ENCODE peak calls at places on chromosomes 4 and X, in ten cellular contexts. One of them, this sample, is unnamed.

GRCh38 chrX:68693481-68694410 is 46.3 kb downstream of the STARD8 start:
- DNase-seq in GM13976: peak
- DNase-seq in GM13977: peak
- DNase-seq in right lobe of liver: peak
- DNase-seq in mesothelial cell of epicardium: peak
- DNase-seq in CD8-positive, alpha-beta T cell: no peak
- DNase-seq in endothelial cell: peak
- DNase-seq in body of pancreas: peak
- DNase-seq in progenitor cell of endocrine pancreas: peak
- DNase-seq in fibroblast of villous mesenchyme: peak
- DNase-seq in this sample: no peak

GRCh38 chrX:117095393-117095792 is 632.6 kb upstream of the CT83 start:
- DNase-seq in GM13976: no peak
- DNase-seq in GM13977: no peak
- DNase-seq in right lobe of liver: no peak
- DNase-seq in mesothelial cell of epicardium: no peak
- DNase-seq in CD8-positive, alpha-beta T cell: no peak
- DNase-seq in endothelial cell: no peak
- DNase-seq in body of pancreas: no peak
- DNase-seq in progenitor cell of endocrine pancreas: no peak
- DNase-seq in fibroblast of villous mesenchyme: no peak
- DNase-seq in this sample: no peak

GRCh38 chrX:77426811-77427210 is 20.4 kb upstream of the FGF16 start:
- DNase-seq in GM13976: no peak
- DNase-seq in GM13977: no peak
- DNase-seq in right lobe of liver: no peak
- DNase-seq in mesothelial cell of epicardium: no peak
- DNase-seq in CD8-positive, alpha-beta T cell: no peak
- DNase-seq in endothelial cell: no peak
- DNase-seq in body of pancreas: no peak
- DNase-seq in progenitor cell of endocrine pancreas: no peak
- DNase-seq in fibroblast of villous mesenchyme: peak
- DNase-seq in this sample: no peak

GRCh38 chrX:30653415-30654131 is at the start of gene GK:
- DNase-seq in GM13976: peak
- DNase-seq in GM13977: no peak
- DNase-seq in right lobe of liver: peak
- DNase-seq in mesothelial cell of epicardium: no peak
- DNase-seq in CD8-positive, alpha-beta T cell: no peak
- DNase-seq in endothelial cell: peak
- DNase-seq in body of pancreas: peak
- DNase-seq in progenitor cell of endocrine pancreas: no peak
- DNase-seq in fibroblast of villous mesenchyme: peak
- DNase-seq in this sample: no peak

GRCh38 chr4:82247629-82248028 is 126.2 kb downstream of the HNRNPD start:
- DNase-seq in GM13976: no peak
- DNase-seq in GM13977: no peak
- DNase-seq in right lobe of liver: no peak
- DNase-seq in mesothelial cell of epicardium: no peak
- DNase-seq in CD8-positive, alpha-beta T cell: no peak
- DNase-seq in endothelial cell: no peak
- DNase-seq in body of pancreas: no peak
- DNase-seq in progenitor cell of endocrine pancreas: no peak
- DNase-seq in fibroblast of villous mesenchyme: no peak
- DNase-seq in this sample: no peak

GRCh38 chrX:106286053-106286650 is 118.0 kb downstream of the PWWP3B start:
- DNase-seq in GM13976: no peak
- DNase-seq in GM13977: no peak
- DNase-seq in right lobe of liver: no peak
- DNase-seq in mesothelial cell of epicardium: no peak
- DNase-seq in CD8-positive, alpha-beta T cell: no peak
- DNase-seq in endothelial cell: no peak
- DNase-seq in body of pancreas: no peak
- DNase-seq in progenitor cell of endocrine pancreas: no peak
- DNase-seq in fibroblast of villous mesenchyme: peak
- DNase-seq in this sample: no peak

GRCh38 chr4:27787195-27787594 is 926.6 kb downstream of the STIM2 start:
- DNase-seq in GM13976: no peak
- DNase-seq in GM13977: no peak
- DNase-seq in right lobe of liver: no peak
- DNase-seq in mesothelial cell of epicardium: no peak
- DNase-seq in CD8-positive, alpha-beta T cell: no peak
- DNase-seq in endothelial cell: no peak
- DNase-seq in body of pancreas: no peak
- DNase-seq in progenitor cell of endocrine pancreas: no peak
- DNase-seq in fibroblast of villous mesenchyme: no peak
- DNase-seq in this sample: no peak

GRCh38 chr4:32268949-32269348 is 1548.8 kb downstream of the PCDH7 start:
- DNase-seq in GM13976: no peak
- DNase-seq in GM13977: no peak
- DNase-seq in right lobe of liver: no peak
- DNase-seq in mesothelial cell of epicardium: no peak
- DNase-seq in CD8-positive, alpha-beta T cell: no peak
- DNase-seq in endothelial cell: no peak
- DNase-seq in body of pancreas: no peak
- DNase-seq in progenitor cell of endocrine pancreas: no peak
- DNase-seq in fibroblast of villous mesenchyme: no peak
- DNase-seq in this sample: no peak

GRCh38 chr4:3508542-3508941 is 23.7 kb downstream of the LRPAP1 start:
- DNase-seq in GM13976: no peak
- DNase-seq in GM13977: no peak
- DNase-seq in right lobe of liver: no peak
- DNase-seq in mesothelial cell of epicardium: no peak
- DNase-seq in CD8-positive, alpha-beta T cell: no peak
- DNase-seq in endothelial cell: no peak
- DNase-seq in body of pancreas: no peak
- DNase-seq in progenitor cell of endocrine pancreas: no peak
- DNase-seq in fibroblast of villous mesenchyme: no peak
- DNase-seq in this sample: no peak

GRCh38 chrX:74613350-74614192 is 853 bp downstream of the RLIM start:
- DNase-seq in GM13976: no peak
- DNase-seq in GM13977: peak
- DNase-seq in right lobe of liver: no peak
- DNase-seq in mesothelial cell of epicardium: no peak
- DNase-seq in CD8-positive, alpha-beta T cell: no peak
- DNase-seq in endothelial cell: no peak
- DNase-seq in body of pancreas: peak
- DNase-seq in progenitor cell of endocrine pancreas: no peak
- DNase-seq in fibroblast of villous mesenchyme: peak
- DNase-seq in this sample: no peak

GRCh38 chr4:89158884-89159503 is 47.7 kb downstream of the TIGD2 start:
- DNase-seq in GM13976: peak
- DNase-seq in GM13977: peak
- DNase-seq in right lobe of liver: no peak
- DNase-seq in mesothelial cell of epicardium: no peak
- DNase-seq in CD8-positive, alpha-beta T cell: no peak
- DNase-seq in endothelial cell: peak
- DNase-seq in body of pancreas: peak
- DNase-seq in progenitor cell of endocrine pancreas: no peak
- DNase-seq in fibroblast of villous mesenchyme: peak
- DNase-seq in this sample: no peak

GRCh38 chr4:139934786-139935330 is 219.1 kb downstream of the MAML3 start:
- DNase-seq in GM13976: no peak
- DNase-seq in GM13977: no peak
- DNase-seq in right lobe of liver: no peak
- DNase-seq in mesothelial cell of epicardium: no peak
- DNase-seq in CD8-positive, alpha-beta T cell: no peak
- DNase-seq in endothelial cell: no peak
- DNase-seq in body of pancreas: no peak
- DNase-seq in progenitor cell of endocrine pancreas: no peak
- DNase-seq in fibroblast of villous mesenchyme: no peak
- DNase-seq in this sample: no peak

GRCh38 chr4:89410687-89411086 is 103.1 kb upstream of the GPRIN3 start:
- DNase-seq in GM13976: no peak
- DNase-seq in GM13977: no peak
- DNase-seq in right lobe of liver: no peak
- DNase-seq in mesothelial cell of epicardium: no peak
- DNase-seq in CD8-positive, alpha-beta T cell: no peak
- DNase-seq in endothelial cell: no peak
- DNase-seq in body of pancreas: no peak
- DNase-seq in progenitor cell of endocrine pancreas: no peak
- DNase-seq in fibroblast of villous mesenchyme: peak
- DNase-seq in this sample: peak

GRCh38 chr4:143616771-143617170 is 83.7 kb downstream of the FREM3 start:
- DNase-seq in GM13976: peak
- DNase-seq in GM13977: peak
- DNase-seq in right lobe of liver: no peak
- DNase-seq in mesothelial cell of epicardium: no peak
- DNase-seq in CD8-positive, alpha-beta T cell: no peak
- DNase-seq in endothelial cell: no peak
- DNase-seq in body of pancreas: no peak
- DNase-seq in progenitor cell of endocrine pancreas: no peak
- DNase-seq in fibroblast of villous mesenchyme: peak
- DNase-seq in this sample: no peak

GRCh38 chr4:16496501-16496900 is 270.2 kb upstream of the TAPT1 start:
- DNase-seq in GM13976: no peak
- DNase-seq in GM13977: no peak
- DNase-seq in right lobe of liver: no peak
- DNase-seq in mesothelial cell of epicardium: no peak
- DNase-seq in CD8-positive, alpha-beta T cell: no peak
- DNase-seq in endothelial cell: no peak
- DNase-seq in body of pancreas: no peak
- DNase-seq in progenitor cell of endocrine pancreas: no peak
- DNase-seq in fibroblast of villous mesenchyme: peak
- DNase-seq in this sample: no peak

GRCh38 chr4:82489076-82489475 is 58.7 kb downstream of the ENOPH1 start:
- DNase-seq in GM13976: no peak
- DNase-seq in GM13977: no peak
- DNase-seq in right lobe of liver: no peak
- DNase-seq in mesothelial cell of epicardium: no peak
- DNase-seq in CD8-positive, alpha-beta T cell: no peak
- DNase-seq in endothelial cell: no peak
- DNase-seq in body of pancreas: no peak
- DNase-seq in progenitor cell of endocrine pancreas: no peak
- DNase-seq in fibroblast of villous mesenchyme: no peak
- DNase-seq in this sample: no peak

GRCh38 chrX:47885501-47885900 is 48.8 kb downstream of the ZNF81 start:
- DNase-seq in GM13976: no peak
- DNase-seq in GM13977: no peak
- DNase-seq in right lobe of liver: no peak
- DNase-seq in mesothelial cell of epicardium: no peak
- DNase-seq in CD8-positive, alpha-beta T cell: no peak
- DNase-seq in endothelial cell: no peak
- DNase-seq in body of pancreas: no peak
- DNase-seq in progenitor cell of endocrine pancreas: no peak
- DNase-seq in fibroblast of villous mesenchyme: no peak
- DNase-seq in this sample: no peak
- TF ChIP-seq CTCF in GM13976: no peak
- TF ChIP-seq CTCF in GM13977: no peak
- TF ChIP-seq CTCF in right lobe of liver: no peak
- TF ChIP-seq CTCF in mesothelial cell of epicardium: no peak
- TF ChIP-seq CTCF in CD8-positive, alpha-beta T cell: no peak
- TF ChIP-seq CTCF in endothelial cell: no peak
- TF ChIP-seq CTCF in body of pancreas: no peak
- TF ChIP-seq CTCF in progenitor cell of endocrine pancreas: no peak
- TF ChIP-seq CTCF in fibroblast of villous mesenchyme: no peak
- TF ChIP-seq CTCF in this sample: no peak

GRCh38 chrX:13598877-13599276 is 29.5 kb downstream of the EGFL6 start:
- DNase-seq in GM13976: no peak
- DNase-seq in GM13977: no peak
- DNase-seq in right lobe of liver: no peak
- DNase-seq in mesothelial cell of epicardium: no peak
- DNase-seq in CD8-positive, alpha-beta T cell: no peak
- DNase-seq in endothelial cell: peak
- DNase-seq in body of pancreas: no peak
- DNase-seq in progenitor cell of endocrine pancreas: no peak
- DNase-seq in fibroblast of villous mesenchyme: peak
- DNase-seq in this sample: no peak
- TF ChIP-seq CTCF in GM13976: no peak
- TF ChIP-seq CTCF in GM13977: peak
- TF ChIP-seq CTCF in right lobe of liver: no peak
- TF ChIP-seq CTCF in mesothelial cell of epicardium: no peak
- TF ChIP-seq CTCF in CD8-positive, alpha-beta T cell: no peak
- TF ChIP-seq CTCF in endothelial cell: no peak
- TF ChIP-seq CTCF in body of pancreas: no peak
- TF ChIP-seq CTCF in progenitor cell of endocrine pancreas: peak
- TF ChIP-seq CTCF in fibroblast of villous mesenchyme: peak
- TF ChIP-seq CTCF in this sample: peak

DNA sequence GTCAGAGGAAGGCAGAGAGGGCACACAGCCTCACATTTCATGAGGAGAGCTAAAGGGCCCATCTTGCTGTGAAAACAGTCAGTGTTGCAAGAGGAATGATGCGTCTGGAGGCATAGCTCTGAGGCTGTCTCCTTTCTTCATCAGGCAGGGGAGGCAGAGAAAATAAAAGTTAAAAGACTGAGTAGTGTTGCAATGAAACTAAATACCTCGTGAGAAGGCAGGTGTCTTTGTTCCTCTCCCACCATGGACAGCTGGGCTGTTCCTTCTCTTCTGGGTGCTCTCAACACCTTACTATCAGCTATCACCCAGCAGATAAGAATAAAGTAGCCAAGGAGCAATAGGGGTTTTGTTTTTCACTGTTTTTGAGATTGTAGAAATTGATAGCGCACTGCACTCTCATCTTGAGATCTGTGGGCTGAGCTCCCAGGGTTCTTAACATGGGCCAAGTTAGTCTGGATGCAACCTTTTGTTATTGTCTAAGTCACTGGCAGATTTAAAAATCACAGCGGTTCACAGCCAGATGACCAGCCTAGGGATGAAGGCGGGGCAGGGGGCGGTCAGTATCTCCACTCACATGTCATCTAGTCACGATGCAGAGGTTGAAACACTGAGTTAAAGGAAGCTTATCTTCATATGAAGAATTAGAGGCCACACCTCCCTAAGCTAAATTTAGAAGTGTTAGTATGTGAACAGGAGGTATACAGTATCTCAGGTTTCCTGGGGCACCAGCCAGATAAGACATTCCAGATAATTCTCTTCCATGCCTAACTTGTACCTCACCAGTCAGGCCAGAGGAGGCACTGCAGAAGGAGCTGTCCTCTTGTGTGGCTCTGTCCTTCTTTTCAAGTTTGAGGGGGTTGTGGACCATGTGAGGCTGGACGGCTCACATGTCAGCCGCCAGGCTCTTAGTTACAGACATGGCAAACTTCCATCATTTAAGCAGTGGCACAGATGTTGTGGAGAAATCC is 36.9 kb downstream of the PARM1 start:
- DNase-seq in GM13976: no peak
- DNase-seq in GM13977: no peak
- DNase-seq in right lobe of liver: no peak
- DNase-seq in mesothelial cell of epicardium: no peak
- DNase-seq in CD8-positive, alpha-beta T cell: no peak
- DNase-seq in endothelial cell: no peak
- DNase-seq in body of pancreas: peak
- DNase-seq in progenitor cell of endocrine pancreas: no peak
- DNase-seq in fibroblast of villous mesenchyme: no peak
- DNase-seq in this sample: peak
- TF ChIP-seq CTCF in GM13976: no peak
- TF ChIP-seq CTCF in GM13977: no peak
- TF ChIP-seq CTCF in right lobe of liver: no peak
- TF ChIP-seq CTCF in mesothelial cell of epicardium: peak
- TF ChIP-seq CTCF in CD8-positive, alpha-beta T cell: no peak
- TF ChIP-seq CTCF in endothelial cell: no peak
- TF ChIP-seq CTCF in body of pancreas: peak
- TF ChIP-seq CTCF in progenitor cell of endocrine pancreas: peak
- TF ChIP-seq CTCF in fibroblast of villous mesenchyme: no peak
- TF ChIP-seq CTCF in this sample: peak

DNA sequence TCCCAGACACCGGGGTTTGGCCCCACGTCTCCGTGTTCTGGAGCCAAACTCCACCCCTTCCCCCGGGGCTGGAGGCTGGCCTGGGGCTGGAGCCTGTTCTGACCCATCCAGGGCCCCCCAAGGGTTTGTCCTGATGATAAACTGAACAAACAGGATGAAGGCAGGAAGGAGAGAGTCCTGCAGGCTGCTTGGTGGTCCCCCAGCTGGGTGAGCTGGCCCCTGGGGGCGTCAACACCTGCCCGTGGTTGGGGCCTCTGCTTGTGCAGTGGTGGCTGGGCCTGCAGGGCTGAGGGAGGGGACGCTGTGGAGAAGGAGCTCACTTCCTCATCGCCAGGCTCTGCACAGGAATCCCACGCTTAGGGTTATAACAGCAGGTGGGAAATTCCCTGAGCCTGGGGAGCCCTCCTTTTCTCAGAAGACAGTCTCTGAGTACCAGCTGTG is 2.3 kb downstream of the SH3TC1 start:
- DNase-seq in GM13976: peak
- DNase-seq in GM13977: peak
- DNase-seq in right lobe of liver: no peak
- DNase-seq in mesothelial cell of epicardium: no peak
- DNase-seq in CD8-positive, alpha-beta T cell: no peak
- DNase-seq in endothelial cell: no peak
- DNase-seq in body of pancreas: no peak
- DNase-seq in progenitor cell of endocrine pancreas: no peak
- DNase-seq in fibroblast of villous mesenchyme: no peak
- DNase-seq in this sample: no peak
- TF ChIP-seq CTCF in GM13976: no peak
- TF ChIP-seq CTCF in GM13977: no peak
- TF ChIP-seq CTCF in right lobe of liver: no peak
- TF ChIP-seq CTCF in mesothelial cell of epicardium: no peak
- TF ChIP-seq CTCF in CD8-positive, alpha-beta T cell: no peak
- TF ChIP-seq CTCF in endothelial cell: no peak
- TF ChIP-seq CTCF in body of pancreas: no peak
- TF ChIP-seq CTCF in progenitor cell of endocrine pancreas: no peak
- TF ChIP-seq CTCF in fibroblast of villous mesenchyme: no peak
- TF ChIP-seq CTCF in this sample: no peak